ENCODE peak calls at places on chromosome 1, in six cellular contexts. P is pancreas; H is tibial nerve; O is CD8-positive, alpha-beta T cell; N is thoracic aorta; W is H1. T is an unnamed sample. For H3K27me3, the result is how much of the 10 kb centered on the place peaks cover.

GRCh38 chr1:160666079-160666442 is 19.2 kb upstream of the SLAMF1 start:
- DNase-seq in O (no peak), N (no peak), H (no peak), P (no peak), W (no peak), T (no peak)

GRCh38 chr1:11536573-11537379 is 57.8 kb downstream of the DISP3 start:
- DNase-seq in N (no peak), O (no peak), W (no peak), H (no peak), P (no peak), T (no peak)

GRCh38 chr1:112172294-112172882 is 182.9 kb upstream of the KCND3 start:
- DNase-seq in P (peak), N (no peak), O (no peak), W (peak), H (peak), T (no peak)

GRCh38 chr1:12620142-12620865 is 2.3 kb upstream of the DHRS3 start:
- DNase-seq in P (no peak), W (no peak), H (no peak), O (peak), N (no peak), T (no peak)

GRCh38 chr1:3610165-3610822 is 1.0 kb downstream of the MEGF6 start:
- DNase-seq in N (no peak), O (no peak), W (no peak), P (no peak), H (no peak), T (no peak)

GRCh38 chr1:89836997-89837909 is 16.4 kb downstream of the LRRC8D start:
- DNase-seq in N (no peak), W (no peak), O (no peak), H (no peak), P (no peak), T (no peak)

GRCh38 chr1:100328133-100328532 is 24.2 kb upstream of the CDC14A start:
- DNase-seq in W (no peak), N (no peak), P (no peak), H (no peak), O (no peak), T (no peak)

GRCh38 chr1:231095595-231095994 is 55.5 kb upstream of the FAM89A start:
- DNase-seq in W (no peak), O (no peak), H (no peak), P (no peak), N (no peak), T (no peak)

GRCh38 chr1:210072129-210072528 is 134.1 kb downstream of the SYT14 start:
- DNase-seq in P (no peak), N (no peak), W (no peak), H (no peak), O (no peak), T (no peak)

GRCh38 chr1:59696421-59697115 is 118.2 kb upstream of the HOOK1 start:
- DNase-seq in H (no peak), W (no peak), N (no peak), O (no peak), P (no peak), T (no peak)

GRCh38 chr1:13965770-13966398 is 265.9 kb downstream of the PRDM2 start:
- DNase-seq in O (no peak), H (peak), W (peak), P (peak), N (no peak), T (no peak)

GRCh38 chr1:145858238-145858936 is 494 bp downstream of the PIAS3 start:
- DNase-seq in O (peak), W (peak), H (peak), P (peak), N (no peak), T (peak)

GRCh38 chr1:181746224-181746623 is 262.9 kb downstream of the CACNA1E start:
- DNase-seq in O (no peak), W (no peak), P (no peak), N (no peak), H (no peak), T (no peak)

GRCh38 chr1:221532071-221532755 is 209.7 kb downstream of the DUSP10 start:
- DNase-seq in O (no peak), H (no peak), P (no peak), W (no peak), N (no peak), T (no peak)

GRCh38 chr1:172699111-172699510 is 40.2 kb downstream of the FASLG start:
- DNase-seq in W (no peak), P (no peak), N (no peak), O (peak), H (no peak), T (no peak)

GRCh38 chr1:40849801-40850592 is 12.2 kb downstream of the CITED4 start:
- DNase-seq in N (no peak), H (peak), P (peak), W (no peak), O (peak), T (no peak)

GRCh38 chr1:40980453-40981121 is 1.1 kb downstream of the CTPS1 start:
- DNase-seq in H (no peak), O (peak), W (no peak), P (peak), N (no peak), T (no peak)

GRCh38 chr1:1219341-1219740 is 5.4 kb upstream of the TNFRSF4 start:
- DNase-seq in P (no peak), O (no peak), N (no peak), H (no peak), W (no peak), T (no peak)

GRCh38 chr1:196409586-196409985 is 198.7 kb downstream of the KCNT2 start:
- DNase-seq in N (no peak), O (no peak), W (no peak), P (no peak), H (no peak), T (no peak)

GRCh38 chr1:34192621-34193020 is 15.9 kb downstream of the C1orf94 start:
- DNase-seq in N (no peak), O (no peak), H (no peak), W (no peak), P (no peak), T (no peak)

GRCh38 chr1:181033799-181034391 is at the start of gene MR1:
- DNase-seq in P (peak), O (peak), W (no peak), H (peak), N (no peak), T (no peak)

DNA sequence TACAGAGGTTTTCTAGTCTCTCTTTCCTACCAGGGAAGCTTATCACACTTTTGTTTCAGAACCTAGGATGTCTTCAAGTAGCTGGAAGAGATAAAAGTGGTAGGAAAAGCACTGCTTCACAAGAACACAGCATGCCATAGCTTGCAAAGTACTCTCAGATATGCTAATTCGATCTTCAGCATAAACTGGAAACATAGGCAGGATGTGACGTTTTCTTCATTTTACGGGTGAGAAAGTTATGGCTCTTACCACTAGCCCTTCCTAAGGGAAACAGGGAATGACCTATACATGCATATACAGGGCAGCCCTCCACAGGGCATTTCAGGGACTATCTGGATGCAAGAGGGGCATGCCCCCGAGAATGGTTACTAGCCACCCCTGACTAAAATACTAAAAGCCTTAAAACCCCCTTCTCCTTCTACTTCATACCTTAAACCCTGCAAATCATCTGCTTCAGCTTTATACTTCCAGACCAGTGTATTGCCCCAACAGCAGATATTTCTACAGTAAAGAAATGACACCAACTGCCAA is 2.5 kb downstream of the C1orf116 start:
- DNase-seq in N (no peak), W (no peak), P (no peak), H (no peak), O (no peak), T (no peak)
- H3K27me3 ChIP-seq in N (under half), W (under half), P (under half), H (under half), O (under half), T (under half)

GRCh38 chr1:106360252-106360651 is 696.2 kb upstream of the PRMT6 start:
- DNase-seq in N (no peak), H (no peak), O (no peak), P (no peak), W (no peak), T (no peak)
- TF ChIP-seq CTCF in N (no peak), H (no peak), O (no peak), P (no peak), W (no peak), T (no peak)

GRCh38 chr1:193726722-193727121 is 540.3 kb upstream of the B3GALT2 start:
- DNase-seq in N (no peak), W (no peak), O (no peak), H (no peak), P (no peak), T (no peak)
- H3K27me3 ChIP-seq in N (under half), W (under half), O (under half), H (under half), P (under half), T (under half)

DNA sequence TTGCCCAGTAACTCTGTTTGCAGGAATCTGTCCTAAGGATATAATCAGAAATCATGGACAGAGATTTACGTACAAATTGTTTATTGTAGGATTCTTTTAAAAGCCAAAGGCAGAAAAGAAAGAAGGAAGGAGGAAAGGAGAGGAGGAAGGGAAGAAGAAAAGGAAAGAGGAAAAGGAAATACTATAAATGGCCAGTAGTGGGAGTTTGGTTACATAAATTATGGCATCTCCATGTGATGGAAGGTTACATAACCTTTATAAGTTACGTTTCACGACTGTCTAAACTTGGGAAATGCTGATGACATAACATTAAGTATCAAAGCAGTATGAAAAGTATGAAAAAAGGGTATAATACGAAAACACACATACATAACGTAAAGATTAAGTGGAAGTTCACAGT is 39.0 kb downstream of the SMYD2 start:
- DNase-seq in O (no peak), H (no peak), P (no peak), W (no peak), N (no peak), T (no peak)
- TF ChIP-seq CTCF in O (no peak), H (no peak), P (no peak), W (peak), N (no peak), T (no peak)

GRCh38 chr1:170716835-170717429 is 53.0 kb downstream of the PRRX1 start:
- DNase-seq in W (no peak), H (no peak), N (no peak), P (no peak), O (no peak), T (no peak)
- H3K27me3 ChIP-seq in W (under half), H (under half), N (under half), P (under half), O (under half), T (under half)

DNA sequence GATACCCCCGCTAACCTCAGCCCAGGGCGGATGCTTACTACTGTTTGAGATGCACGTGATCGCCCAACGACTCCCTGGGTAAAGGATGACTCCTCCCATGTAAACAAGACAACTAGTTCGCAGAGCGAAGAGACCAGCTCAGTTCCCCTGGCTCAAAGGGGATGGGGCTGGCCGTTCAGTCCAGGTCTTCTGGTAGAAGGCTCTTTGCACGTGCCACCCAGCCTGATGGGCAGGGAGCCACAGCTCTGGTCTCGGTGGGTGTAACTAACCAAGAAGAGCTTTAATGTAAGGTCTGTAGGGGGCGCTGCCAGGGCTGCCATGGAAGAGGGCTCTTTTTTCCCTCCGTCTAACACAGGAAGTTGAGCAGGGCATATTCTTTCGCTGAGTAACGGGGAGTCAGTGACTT is 49.4 kb upstream of the PARP1 start:
- DNase-seq in H (no peak), P (no peak), N (no peak), O (peak), W (peak), T (no peak)
- TF ChIP-seq CTCF in H (no peak), P (no peak), N (no peak), O (peak), W (peak), T (no peak)

GRCh38 chr1:226532553-226532952 is 16.0 kb upstream of the STUM start:
- DNase-seq in N (no peak), H (no peak), P (no peak), W (no peak), O (no peak), T (no peak)

GRCh38 chr1:226533220-226533619 is 15.3 kb upstream of the STUM start:
- DNase-seq in H (no peak), N (no peak), W (no peak), O (no peak), P (no peak), T (no peak)

GRCh38 chr1:226535626-226536025 is 12.9 kb upstream of the STUM start:
- DNase-seq in O (no peak), N (no peak), P (no peak), H (no peak), W (no peak), T (no peak)

GRCh38 chr1:226534098-226534497 is 14.5 kb upstream of the STUM start:
- DNase-seq in H (no peak), P (no peak), N (no peak), O (no peak), W (no peak), T (no peak)

GRCh38 chr1:226534645-226535044 is 13.9 kb upstream of the STUM start:
- DNase-seq in H (no peak), N (no peak), W (no peak), P (no peak), O (no peak), T (no peak)
- H3K27me3 ChIP-seq in H (under half), N (under half), W (under half), P (under half), O (under half), T (under half)

GRCh38 chr1:7953850-7954609 is 7.5 kb upstream of the PARK7 start:
- DNase-seq in O (peak), P (peak), H (peak), N (peak), W (peak), T (peak)
- TF ChIP-seq CTCF in O (no peak), P (no peak), H (no peak), N (no peak), W (no peak), T (no peak)

GRCh38 chr1:110070282-110070967 is at the start of gene ALX3:
- DNase-seq in W (no peak), O (no peak), N (no peak), H (no peak), P (no peak), T (no peak)

GRCh38 chr1:110067957-110068645 is 2.4 kb downstream of the ALX3 start:
- DNase-seq in P (no peak), N (no peak), H (no peak), W (no peak), O (no peak), T (no peak)

GRCh38 chr1:110070968-110071307 is 466 bp upstream of the ALX3 start:
- DNase-seq in N (no peak), P (no peak), H (no peak), W (no peak), O (no peak), T (no peak)

GRCh38 chr1:110068646-110069301 is 1.7 kb downstream of the ALX3 start:
- DNase-seq in W (no peak), H (no peak), N (no peak), P (no peak), O (no peak), T (no peak)

GRCh38 chr1:110069302-110070281 is 880 bp downstream of the ALX3 start:
- DNase-seq in P (no peak), H (no peak), W (no peak), O (no peak), N (no peak), T (no peak)
- H3K27me3 ChIP-seq in P (under half), H (half or more), W (half or more), O (under half), N (under half), T (half or more)

GRCh38 chr1:23484253-23485001 is 448 bp upstream of the ASAP3 start:
- DNase-seq in N (peak), P (peak), H (peak), O (peak), W (peak), T (peak)

GRCh38 chr1:23481026-23481597 is 2.9 kb downstream of the ASAP3 start:
- DNase-seq in N (no peak), O (no peak), H (no peak), P (no peak), W (no peak), T (no peak)

GRCh38 chr1:23485002-23485332 is 988 bp upstream of the ASAP3 start:
- DNase-seq in P (no peak), H (no peak), N (no peak), W (no peak), O (no peak), T (no peak)

GRCh38 chr1:23481904-23482303 is 2.1 kb downstream of the ASAP3 start:
- DNase-seq in P (no peak), H (no peak), N (no peak), O (no peak), W (no peak), T (no peak)

GRCh38 chr1:23483327-23484252 is at the start of gene ASAP3:
- DNase-seq in N (no peak), P (peak), W (peak), O (peak), H (no peak), T (peak)
- TF ChIP-seq CTCF in N (no peak), P (no peak), W (no peak), O (no peak), H (peak), T (no peak)